ENCODE peak calls at places on chromosomes 13 and 19, in five cellular contexts. U is ovary, V is Peyer's patch, Z is stomach, E is uterus. T is an unnamed sample.

GRCh38 chr13:93690139-93690538 is 463.5 kb downstream of the GPC6 start:
- DNase-seq in U (no peak), V (no peak), Z (no peak), E (no peak), T (peak)

GRCh38 chr19:33410915-33411401 is 37.4 kb downstream of the CEBPG start:
- DNase-seq in U (no peak), V (no peak), Z (no peak), E (no peak), T (no peak)

GRCh38 chr13:103839460-103839859 is 773.2 kb upstream of the SLC10A2 start:
- DNase-seq in U (no peak), V (no peak), Z (no peak), E (no peak), T (no peak)

GRCh38 chr13:94660695-94661324 is 51.5 kb downstream of the SOX21 start:
- DNase-seq in U (no peak), V (no peak), Z (no peak), E (no peak), T (peak)

GRCh38 chr13:113898391-113898790 is 34.5 kb upstream of the GAS6 start:
- DNase-seq in U (peak), V (no peak), Z (no peak), E (peak), T (no peak)

GRCh38 chr13:51688937-51689336 is 104.7 kb downstream of the WDFY2 start:
- DNase-seq in U (no peak), V (no peak), Z (no peak), E (no peak), T (no peak)

GRCh38 chr19:14632286-14632685 is 42.4 kb downstream of the ADGRE3 start:
- DNase-seq in U (no peak), V (no peak), Z (no peak), E (no peak), T (peak)

GRCh38 chr19:6187374-6187773 is 51.9 kb downstream of the ACSBG2 start:
- DNase-seq in U (no peak), V (no peak), Z (no peak), E (no peak), T (no peak)

GRCh38 chr13:73162912-73163911 is 104.4 kb downstream of the KLF5 start:
- DNase-seq in U (no peak), V (no peak), Z (no peak), E (no peak), T (no peak)

DNA sequence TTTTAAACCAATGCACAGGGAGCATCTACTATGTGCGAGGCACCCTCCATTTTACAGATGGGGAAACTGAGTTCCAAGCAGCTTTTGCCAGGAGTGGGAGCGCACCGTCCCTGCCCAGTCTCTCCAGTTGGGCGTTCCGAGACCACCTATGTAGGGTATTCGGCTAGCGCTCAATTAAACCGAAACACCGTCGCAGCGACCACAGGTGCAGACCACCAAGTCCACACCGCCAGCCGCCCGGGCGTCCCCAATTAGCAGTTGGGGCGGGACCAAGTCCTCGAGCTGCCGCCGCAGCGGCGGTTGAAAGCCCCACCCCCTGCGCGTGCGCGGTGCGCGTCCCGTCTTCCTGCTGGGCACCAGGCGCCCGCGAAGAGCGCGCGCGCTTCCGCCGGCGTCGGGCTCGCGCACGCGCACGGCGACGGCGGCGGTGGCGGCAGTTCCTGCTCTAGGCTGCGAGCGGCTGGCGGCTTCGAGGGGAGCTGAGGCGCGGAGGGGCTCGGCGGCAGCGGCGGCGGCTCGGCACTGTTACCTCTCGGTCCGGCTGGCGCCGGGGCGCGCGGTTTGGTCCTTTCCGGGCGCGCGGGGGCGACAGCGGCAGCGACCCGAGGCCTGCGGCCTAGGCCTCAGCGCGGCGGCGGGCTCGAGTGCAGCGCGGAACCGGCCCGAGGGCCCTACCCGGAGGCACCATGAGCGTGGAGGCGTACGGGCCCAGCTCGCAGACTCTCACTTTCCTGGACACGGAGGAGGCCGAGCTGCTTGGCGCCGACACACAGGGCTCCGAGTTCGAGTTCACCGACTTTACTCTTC is at the start of gene UPF1:
- DNase-seq in U (peak), V (peak), Z (peak), E (peak), T (peak)
- TF ChIP-seq POLR2A in U (peak), V (peak), Z (no peak), E (peak), T (peak)

DNA sequence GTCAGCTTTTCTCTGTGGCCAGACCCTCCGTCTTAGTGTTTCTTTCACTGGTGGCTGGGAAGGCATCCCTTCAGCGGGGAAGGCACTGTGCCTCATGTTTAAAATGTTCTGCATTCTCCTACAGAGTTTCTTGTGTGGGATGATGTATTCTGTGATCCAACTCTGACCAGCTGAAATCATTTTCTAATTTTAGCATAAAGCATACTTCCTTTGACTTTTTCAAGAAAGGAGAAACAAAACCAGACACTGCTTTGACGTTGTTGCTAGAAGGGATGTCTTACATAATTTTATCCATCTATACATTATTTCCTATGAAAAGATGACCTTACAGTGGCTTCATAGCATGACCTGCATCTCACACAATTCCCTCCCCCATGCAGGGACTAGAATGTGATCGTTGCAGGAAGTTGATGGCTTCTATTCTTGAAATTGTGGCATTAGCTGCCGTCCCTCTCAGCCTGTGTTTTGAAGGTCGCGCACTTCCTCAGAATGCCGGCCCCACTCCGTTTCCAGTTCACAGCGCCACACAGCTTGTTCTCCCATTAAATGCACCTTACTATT is 38.6 kb upstream of the TEX29 start:
- DNase-seq in U (no peak), V (no peak), Z (no peak), E (no peak), T (no peak)
- TF ChIP-seq POLR2A in U (no peak), V (no peak), Z (no peak), E (no peak), T (no peak)

DNA sequence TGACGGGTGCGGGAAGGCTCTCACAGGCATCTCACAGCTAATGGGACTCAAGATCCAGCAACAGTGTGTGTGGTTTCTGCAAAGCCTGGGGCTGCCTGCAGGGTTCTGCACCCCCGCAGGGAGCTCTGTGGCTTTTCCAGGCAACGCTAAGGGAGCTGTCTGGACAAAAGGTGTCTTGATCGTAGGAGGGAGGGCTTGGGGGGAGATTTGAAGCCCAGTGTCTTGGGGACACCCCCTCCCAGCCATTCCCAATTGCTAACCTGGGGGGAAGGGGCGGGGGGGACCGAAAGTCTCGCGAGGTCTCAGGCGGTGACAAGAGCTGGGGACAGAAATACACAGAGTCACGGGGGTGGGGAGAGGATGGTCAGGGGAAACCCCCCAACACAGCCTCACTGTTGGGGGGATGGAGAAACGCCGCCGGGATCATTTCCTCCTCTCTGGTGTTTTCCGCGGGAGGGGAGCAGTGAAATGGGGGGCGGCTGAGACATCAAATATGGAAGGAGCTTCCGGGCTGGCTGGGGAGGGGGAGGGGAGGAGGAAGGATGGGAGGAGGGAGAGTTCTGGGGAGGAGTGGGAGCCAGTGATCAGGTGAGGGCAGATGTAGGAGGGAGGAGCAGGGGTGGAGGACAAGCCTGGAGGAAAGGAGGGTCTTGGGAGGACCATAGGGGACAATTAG is 13.3 kb downstream of the KCNC3 start:
- DNase-seq in U (no peak), V (no peak), Z (no peak), E (no peak), T (no peak)
- TF ChIP-seq POLR2A in U (no peak), V (no peak), Z (no peak), E (no peak), T (no peak)

GRCh38 chr19:57632987-57633831 is at the start of gene ZNF211:
- DNase-seq in U (peak), V (peak), Z (peak), E (peak), T (peak)
- TF ChIP-seq POLR2A in U (no peak), V (no peak), Z (no peak), E (no peak), T (peak)

GRCh38 chr19:53865918-53866696 is 1.6 kb upstream of the MYADM start:
- DNase-seq in U (peak), V (peak), Z (peak), E (peak), T (no peak)
- TF ChIP-seq POLR2A in U (peak), V (peak), Z (no peak), E (no peak), T (no peak)

DNA sequence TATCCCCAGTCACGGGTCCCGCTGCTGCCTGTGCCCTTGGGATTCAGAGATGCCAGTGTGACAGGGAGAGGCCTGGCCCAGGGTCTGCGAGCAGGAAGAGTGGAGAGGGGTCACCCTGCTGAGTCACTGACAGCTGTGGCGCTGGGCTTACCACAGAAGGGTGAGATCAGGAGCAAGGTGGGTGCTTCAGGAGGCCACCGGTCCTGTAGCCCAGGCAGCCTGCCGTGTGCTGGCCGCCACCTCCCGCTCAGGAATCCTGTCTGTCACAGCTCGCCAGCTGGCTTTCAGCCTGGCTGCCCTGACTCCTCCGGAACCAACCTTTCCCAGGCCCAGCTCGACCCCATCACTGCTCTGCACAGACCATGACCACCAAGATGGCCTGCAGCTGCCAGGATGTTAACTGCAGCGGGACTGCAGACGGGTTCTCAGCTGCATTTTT is 25.3 kb downstream of the NAXD start:
- DNase-seq in U (peak), V (no peak), Z (peak), E (no peak), T (no peak)
- TF ChIP-seq POLR2A in U (no peak), V (no peak), Z (no peak), E (no peak), T (no peak)

GRCh38 chr19:48739835-48740704 is at the start of gene RASIP1:
- DNase-seq in U (no peak), V (no peak), Z (no peak), E (no peak), T (no peak)
- TF ChIP-seq POLR2A in U (no peak), V (no peak), Z (no peak), E (peak), T (no peak)

T was measured in erythroblast.